ENCODE peak calls at places on chromosomes 11 and 22, in seven cellular contexts. J, Z, H, B, U, P and Q are unnamed samples.

GRCh38 chr11:11963842-11964773 is 44.3 kb downstream of the DKK3 start:
- DNase-seq in J (no peak), Z (no peak), H (no peak), B (no peak), U (no peak), P (no peak), Q (no peak)

GRCh38 chr11:83612891-83613766 is 327.0 kb upstream of the CCDC90B start:
- DNase-seq in J (no peak), Z (no peak), H (no peak), B (no peak), U (no peak), P (no peak), Q (no peak)

GRCh38 chr22:38201718-38202436 is at the start of gene MAFF:
- DNase-seq in J (peak), Z (peak), H (peak), B (peak), U (peak), P (peak), Q (peak)

GRCh38 chr11:15690326-15690725 is 575.6 kb downstream of the INSC start:
- DNase-seq in J (no peak), Z (no peak), H (no peak), B (no peak), U (no peak), P (no peak), Q (no peak)

GRCh38 chr22:26477341-26477731 is 6.2 kb downstream of the HPS4 start:
- DNase-seq in J (no peak), Z (no peak), H (no peak), B (no peak), U (no peak), P (no peak), Q (no peak)

GRCh38 chr11:69953356-69953755 is 124.8 kb upstream of the ANO1 start:
- DNase-seq in J (no peak), Z (no peak), H (no peak), B (no peak), U (no peak), P (no peak), Q (no peak)

GRCh38 chr11:68933605-68934320 is 30.1 kb downstream of the IGHMBP2 start:
- DNase-seq in J (no peak), Z (no peak), H (no peak), B (no peak), U (no peak), P (no peak), Q (no peak)

GRCh38 chr22:20267441-20268288 is 453 bp downstream of the RTN4R start:
- DNase-seq in J (no peak), Z (no peak), H (no peak), B (peak), U (no peak), P (peak), Q (no peak)

GRCh38 chr11:13016415-13016814 is 7.3 kb downstream of the RASSF10 start:
- DNase-seq in J (no peak), Z (no peak), H (no peak), B (no peak), U (no peak), P (no peak), Q (no peak)

GRCh38 chr11:80414766-80415165 is 973.9 kb upstream of the TENM4 start:
- DNase-seq in J (no peak), Z (no peak), H (no peak), B (no peak), U (no peak), P (no peak), Q (no peak)

GRCh38 chr22:39170825-39171622 is 18.5 kb upstream of the CBX7 start:
- DNase-seq in J (peak), Z (peak), H (peak), B (peak), U (peak), P (peak), Q (peak)

GRCh38 chr11:113082501-113082900 is 121.3 kb downstream of the NCAM1 start:
- DNase-seq in J (no peak), Z (no peak), H (no peak), B (no peak), U (no peak), P (no peak), Q (no peak)

GRCh38 chr22:31247726-31248125 is 35.6 kb downstream of the LIMK2 start:
- DNase-seq in J (no peak), Z (no peak), H (no peak), B (no peak), U (no peak), P (no peak), Q (no peak)

GRCh38 chr11:85423331-85423730 is 203.8 kb downstream of the DLG2 start:
- DNase-seq in J (no peak), Z (no peak), H (no peak), B (no peak), U (no peak), P (no peak), Q (no peak)

GRCh38 chr11:18253778-18254338 is 5.4 kb upstream of the SAA2 start:
- DNase-seq in J (no peak), Z (no peak), H (no peak), B (no peak), U (no peak), P (no peak), Q (no peak)

GRCh38 chr22:18122254-18122554 is 11.6 kb downstream of the TUBA8 start:
- DNase-seq in J (no peak), Z (no peak), H (no peak), B (peak), U (no peak), P (no peak), Q (no peak)

GRCh38 chr11:64102005-64102738 is 63.7 kb downstream of the MACROD1 start:
- DNase-seq in J (no peak), Z (no peak), H (no peak), B (no peak), U (no peak), P (no peak), Q (no peak)

GRCh38 chr11:64122411-64123101 is 43.4 kb downstream of the MACROD1 start:
- DNase-seq in J (no peak), Z (no peak), H (no peak), B (no peak), U (no peak), P (no peak), Q (no peak)

GRCh38 chr22:49632199-49633009 is 195.3 kb downstream of the BRD1 start:
- DNase-seq in J (peak), Z (no peak), H (no peak), B (no peak), U (no peak), P (peak), Q (no peak)

GRCh38 chr11:94513091-94513490 is 830 bp downstream of the C11orf97 start:
- DNase-seq in J (no peak), Z (no peak), H (no peak), B (no peak), U (no peak), P (no peak), Q (no peak)